ENCODE peak calls at places on chromosomes 7 and 10, in four cellular contexts. H, G, Z and M are unnamed samples. For H3K9me3, the result is how much of the 10 kb centered on the place peaks cover.

GRCh38 chr10:113073549-113074189 is 123.6 kb downstream of the TCF7L2 start:
- DNase-seq in H (no peak), G (no peak), Z (peak), M (no peak)

GRCh38 chr10:7667262-7668141 is 736 bp upstream of the ITIH5 start:
- DNase-seq in H (no peak), G (no peak), Z (peak), M (no peak)

GRCh38 chr10:126409821-126410220 is 21.5 kb upstream of the ADAM12 start:
- DNase-seq in H (no peak), G (no peak), Z (no peak), M (no peak)

GRCh38 chr10:60943372-60944158 is 420 bp downstream of the RHOBTB1 start:
- DNase-seq in H (peak), G (no peak), Z (peak), M (no peak)

GRCh38 chr7:65444899-65445823 is 71.5 kb downstream of the ZNF92 start:
- DNase-seq in H (no peak), G (no peak), Z (no peak), M (no peak)

GRCh38 chr10:132229834-132230556 is 43.2 kb downstream of the DPYSL4 start:
- DNase-seq in H (peak), G (no peak), Z (no peak), M (no peak)

GRCh38 chr7:124553485-124553884 is 212.1 kb downstream of the GPR37 start:
- DNase-seq in H (no peak), G (no peak), Z (no peak), M (no peak)

GRCh38 chr10:44968101-44968886 is 8.7 kb downstream of the RASSF4 start:
- DNase-seq in H (no peak), G (no peak), Z (peak), M (no peak)

GRCh38 chr7:129739427-129739826 is 127.9 kb downstream of the NRF1 start:
- DNase-seq in H (no peak), G (no peak), Z (no peak), M (no peak)

GRCh38 chr7:157224627-157225026 is 85.9 kb downstream of the UBE3C start:
- DNase-seq in H (no peak), G (no peak), Z (no peak), M (no peak)

GRCh38 chr7:68629-69028 is 123.7 kb upstream of the FAM20C start:
- DNase-seq in H (no peak), G (no peak), Z (peak), M (no peak)

GRCh38 chr10:30915141-30915540 is 116.5 kb downstream of the ZNF438 start:
- DNase-seq in H (no peak), G (no peak), Z (no peak), M (no peak)

GRCh38 chr10:31149835-31150512 is 118.3 kb upstream of the ZNF438 start:
- DNase-seq in H (no peak), G (no peak), Z (no peak), M (no peak)

GRCh38 chr7:139522830-139523198 is 671 bp upstream of the CLEC2L start:
- DNase-seq in H (no peak), G (no peak), Z (no peak), M (no peak)

GRCh38 chr10:17115683-17116082 is 13.9 kb downstream of the CUBN start:
- DNase-seq in H (no peak), G (no peak), Z (no peak), M (no peak)

GRCh38 chr10:7218974-7219373 is 191.9 kb downstream of the SFMBT2 start:
- DNase-seq in H (no peak), G (no peak), Z (no peak), M (no peak)

GRCh38 chr7:75943864-75944263 is 28.9 kb downstream of the POR start:
- DNase-seq in H (no peak), G (no peak), Z (no peak), M (no peak)

GRCh38 chr7:16874061-16874460 is 7.7 kb downstream of the AGR3 start:
- DNase-seq in H (no peak), G (no peak), Z (no peak), M (no peak)

GRCh38 chr10:101841826-101842225 is 1.8 kb downstream of the KCNIP2 start:
- DNase-seq in H (no peak), G (no peak), Z (no peak), M (no peak)

GRCh38 chr7:142298009-142298408 is 40.2 kb upstream of the PRSS58 start:
- DNase-seq in H (no peak), G (peak), Z (no peak), M (no peak)

GRCh38 chr7:112214887-112215286 is 8.4 kb downstream of the ZNF277 start:
- DNase-seq in H (no peak), G (no peak), Z (no peak), M (no peak)

GRCh38 chr7:107792364-107792763 is 10.7 kb downstream of the SLC26A3 start:
- DNase-seq in H (no peak), G (no peak), Z (no peak), M (no peak)

GRCh38 chr10:133453516-133454203 is at the start of gene SCART1:
- DNase-seq in H (no peak), G (no peak), Z (no peak), M (peak)
- H3K9me3 ChIP-seq in H (under half), G (under half), Z (under half), M (under half)

GRCh38 chr7:72038022-72038732 is 374.0 kb downstream of the CALN1 start:
- DNase-seq in H (no peak), G (no peak), Z (no peak), M (no peak)

GRCh38 chr7:72037494-72037893 is 374.6 kb downstream of the CALN1 start:
- DNase-seq in H (no peak), G (no peak), Z (no peak), M (no peak)

GRCh38 chr7:72040641-72041040 is 371.5 kb downstream of the CALN1 start:
- DNase-seq in H (no peak), G (no peak), Z (no peak), M (no peak)

GRCh38 chr7:72039460-72039859 is 372.7 kb downstream of the CALN1 start:
- DNase-seq in H (no peak), G (no peak), Z (no peak), M (no peak)

GRCh38 chr7:72042855-72043254 is 369.3 kb downstream of the CALN1 start:
- DNase-seq in H (no peak), G (no peak), Z (no peak), M (no peak)
- H3K9me3 ChIP-seq in H (under half), G (under half), Z (under half), M (under half)

GRCh38 chr7:101846800-101847538 is 29.5 kb downstream of the CUX1 start:
- DNase-seq in H (no peak), G (no peak), Z (no peak), M (no peak)
- H3K9me3 ChIP-seq in H (under half), G (under half), Z (under half), M (under half)

DNA sequence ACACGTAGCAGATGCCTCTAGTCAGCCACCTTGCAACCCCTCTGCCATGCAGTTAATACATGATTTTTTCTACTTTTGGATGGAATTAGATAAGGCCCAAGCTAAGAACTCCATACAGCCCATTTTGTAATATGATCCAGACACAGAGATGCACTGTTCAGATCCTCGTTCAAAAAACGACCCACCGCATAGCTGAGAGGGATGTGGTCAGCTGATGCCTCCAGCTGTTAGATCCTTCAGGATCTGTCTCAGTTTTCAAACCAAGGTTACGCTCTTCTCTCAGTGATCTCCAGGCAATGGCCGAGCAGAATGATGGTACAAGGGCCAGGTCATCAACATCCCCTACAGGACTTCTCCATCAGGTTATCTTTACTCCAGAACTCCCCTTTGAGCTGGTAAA is 881.7 kb upstream of the C7orf33 start:
- DNase-seq in H (no peak), G (no peak), Z (no peak), M (no peak)
- H3K9me3 ChIP-seq in H (under half), G (under half), Z (under half), M (under half)

DNA sequence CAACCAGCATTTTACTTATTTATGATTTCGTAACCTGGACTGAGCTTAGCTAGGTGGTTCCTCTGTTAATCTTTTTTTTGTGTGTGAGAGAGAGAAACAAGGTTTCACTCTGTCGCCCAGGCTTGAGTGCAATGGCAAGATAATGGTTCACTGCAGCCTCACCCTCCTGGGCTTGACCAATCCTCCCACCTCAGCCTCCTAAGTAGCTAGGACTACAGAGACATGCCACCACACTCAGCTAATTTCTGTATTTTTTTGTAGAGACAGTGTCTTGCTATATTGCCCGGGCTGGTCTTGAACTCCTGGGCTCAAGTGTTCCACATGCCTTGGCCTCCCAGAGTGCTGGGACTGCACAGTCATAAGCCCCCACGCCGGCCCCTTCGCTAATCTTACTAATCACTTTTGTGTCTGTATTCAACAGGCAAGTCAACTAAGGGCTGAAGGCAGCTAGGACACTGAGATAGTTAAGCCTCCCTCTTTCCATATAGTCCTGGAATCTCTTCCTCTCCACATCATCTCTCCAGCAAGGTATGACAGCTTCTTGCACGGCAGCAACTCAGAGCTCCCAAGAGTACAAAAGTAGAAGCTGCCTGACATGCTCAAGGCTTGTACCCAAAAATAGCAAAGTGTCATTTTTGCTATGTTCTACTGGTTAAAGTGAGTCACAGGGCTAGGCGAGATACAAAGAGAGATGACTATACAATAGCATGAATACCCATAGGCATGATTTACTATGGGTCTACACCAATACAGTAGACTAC is 11.3 kb downstream of the KMT2C start:
- DNase-seq in H (peak), G (no peak), Z (no peak), M (no peak)
- H3K9me3 ChIP-seq in H (under half), G (under half), Z (under half), M (under half)

GRCh38 chr10:91453535-91453934 is 43.4 kb downstream of the HECTD2 start:
- DNase-seq in H (no peak), G (no peak), Z (no peak), M (no peak)
- H3K9me3 ChIP-seq in H (under half), G (under half), Z (under half), M (under half)

DNA sequence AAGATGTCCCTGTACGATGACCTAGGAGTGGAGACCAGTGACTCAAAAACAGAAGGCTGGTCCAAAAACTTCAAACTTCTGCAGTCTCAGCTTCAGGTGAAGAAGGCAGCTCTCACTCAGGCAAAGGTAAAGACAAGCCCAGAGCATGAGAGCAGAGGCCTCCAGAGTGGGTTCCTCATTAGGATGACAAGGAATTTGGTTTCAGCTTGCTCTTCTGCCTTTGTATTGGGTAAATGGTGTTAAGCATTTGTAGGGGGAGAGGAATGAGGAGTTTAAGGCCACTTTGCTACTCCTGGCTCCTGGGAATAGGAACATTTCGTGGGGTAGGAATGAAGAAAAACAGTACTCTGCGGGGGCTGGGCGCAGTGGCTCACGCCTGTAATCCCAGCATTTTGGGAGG is 8.2 kb downstream of the RBM17 start:
- DNase-seq in H (no peak), G (no peak), Z (no peak), M (no peak)
- H3K9me3 ChIP-seq in H (under half), G (under half), Z (under half), M (under half)

GRCh38 chr7:126723966-126724544 is 528.7 kb downstream of the GRM8 start:
- DNase-seq in H (no peak), G (no peak), Z (no peak), M (no peak)
- H3K9me3 ChIP-seq in H (under half), G (under half), Z (under half), M (under half)

GRCh38 chr7:25968205-25968993 is 183.6 kb upstream of the NFE2L3 start:
- DNase-seq in H (no peak), G (no peak), Z (no peak), M (no peak)
- H3K9me3 ChIP-seq in H (under half), G (under half), Z (under half), M (under half)